ENCODE peak calls at places on chromosomes 4 and X, in nine cellular contexts. H is stomach, Q is K562, B is HepG2, D is sigmoid colon, Z is transverse colon, M is suprapubic skin, U is tibial nerve, O is ovary. S is an unnamed sample.

GRCh38 chrX:53116101-53116500 is 22.2 kb downstream of the KANTR start:
- DNase-seq in H (no peak), Q (no peak), B (no peak), D (no peak), Z (peak; percentile 14), M (no peak), U (no peak), O (no peak), S (no peak)

GRCh38 chr4:147550626-147551250 is 66.5 kb upstream of the TMEM184C start:
- DNase-seq in H (no peak), Q (no peak), B (no peak), D (no peak), Z (no peak), M (no peak), U (no peak), O (no peak), S (no peak)

GRCh38 chr4:78566834-78567501 is 15.4 kb downstream of the ANXA3 start:
- DNase-seq in H (no peak), Q (peak; percentile 26), B (no peak), D (no peak), Z (no peak), M (no peak), U (no peak), O (no peak), S (no peak)

GRCh38 chr4:57074753-57075152 is 35.4 kb downstream of the IGFBP7 start:
- DNase-seq in H (no peak), Q (no peak), B (no peak), D (no peak), Z (no peak), M (no peak), U (no peak), O (no peak), S (no peak)

GRCh38 chr4:33696586-33696985 is 2547.7 kb downstream of the ARAP2 start:
- DNase-seq in H (no peak), Q (no peak), B (no peak), D (no peak), Z (no peak), M (no peak), U (no peak), O (no peak), S (no peak)

GRCh38 chrX:53656845-53657244 is 29.7 kb downstream of the HUWE1 start:
- DNase-seq in H (no peak), Q (no peak), B (no peak), D (no peak), Z (no peak), M (no peak), U (no peak), O (no peak), S (no peak)

GRCh38 chr4:138938371-138938699 is 77.2 kb upstream of the NOCT start:
- DNase-seq in H (no peak), Q (peak; percentile 61), B (peak; percentile 27), D (no peak), Z (no peak), M (no peak), U (no peak), O (no peak), S (no peak)

GRCh38 chrX:101958139-101958538 is 26.3 kb upstream of the ZMAT1 start:
- DNase-seq in H (no peak), Q (no peak), B (no peak), D (no peak), Z (no peak), M (no peak), U (no peak), O (no peak), S (no peak)

GRCh38 chr4:103802766-103803165 is 83.0 kb upstream of the TACR3 start:
- DNase-seq in H (no peak), Q (no peak), B (no peak), D (no peak), Z (no peak), M (no peak), U (no peak), O (no peak), S (no peak)

GRCh38 chr4:113153529-113154101 is 104.2 kb downstream of the ANK2 start:
- DNase-seq in H (no peak), Q (no peak), B (peak; percentile 75), D (no peak), Z (no peak), M (no peak), U (no peak), O (no peak), S (no peak)

GRCh38 chrX:139642241-139642927 is 65.6 kb downstream of the MCF2 start:
- DNase-seq in H (no peak), Q (no peak), B (no peak), D (no peak), Z (no peak), M (no peak), U (no peak), O (no peak), S (no peak)

GRCh38 chr4:147709999-147710398 is 21.9 kb upstream of the ARHGAP10 start:
- DNase-seq in H (no peak), Q (no peak), B (no peak), D (no peak), Z (no peak), M (no peak), U (no peak), O (no peak), S (no peak)

GRCh38 chr4:122625156-122625555 is 4.3 kb upstream of the IL21 start:
- DNase-seq in H (no peak), Q (no peak), B (no peak), D (no peak), Z (no peak), M (no peak), U (no peak), O (no peak), S (no peak)

GRCh38 chr4:47349323-47349722 is 114.2 kb downstream of the COMMD8 start:
- DNase-seq in H (no peak), Q (no peak), B (no peak), D (no peak), Z (no peak), M (no peak), U (no peak), O (no peak), S (no peak)

GRCh38 chr4:140861359-140862181 is 105.4 kb upstream of the TBC1D9 start:
- DNase-seq in H (peak; percentile 66), Q (peak; percentile 70), B (peak; percentile 60), D (peak; percentile 86), Z (peak; percentile 60), M (no peak), U (peak; percentile 95), O (peak; percentile 50), S (peak; percentile 64)

GRCh38 chrX:13357925-13358324 is 38.1 kb upstream of the ATXN3L start:
- DNase-seq in H (no peak), Q (no peak), B (no peak), D (no peak), Z (no peak), M (no peak), U (no peak), O (no peak), S (no peak)

GRCh38 chrX:56231706-56232105 is 450 bp upstream of the KLF8 start:
- DNase-seq in H (no peak), Q (no peak), B (no peak), D (no peak), Z (no peak), M (no peak), U (no peak), O (no peak), S (no peak)

GRCh38 chrX:9829308-9830267 is 43.4 kb downstream of the SHROOM2 start:
- DNase-seq in H (no peak), Q (no peak), B (no peak), D (no peak), Z (no peak), M (no peak), U (no peak), O (no peak), S (no peak)

GRCh38 chr4:70892086-70892769 is 9.9 kb upstream of the MOB1B start:
- DNase-seq in H (no peak), Q (peak; percentile 42), B (no peak), D (peak; percentile 67), Z (peak; percentile 12), M (peak; percentile 62), U (peak; percentile 76), O (no peak), S (no peak)

DNA sequence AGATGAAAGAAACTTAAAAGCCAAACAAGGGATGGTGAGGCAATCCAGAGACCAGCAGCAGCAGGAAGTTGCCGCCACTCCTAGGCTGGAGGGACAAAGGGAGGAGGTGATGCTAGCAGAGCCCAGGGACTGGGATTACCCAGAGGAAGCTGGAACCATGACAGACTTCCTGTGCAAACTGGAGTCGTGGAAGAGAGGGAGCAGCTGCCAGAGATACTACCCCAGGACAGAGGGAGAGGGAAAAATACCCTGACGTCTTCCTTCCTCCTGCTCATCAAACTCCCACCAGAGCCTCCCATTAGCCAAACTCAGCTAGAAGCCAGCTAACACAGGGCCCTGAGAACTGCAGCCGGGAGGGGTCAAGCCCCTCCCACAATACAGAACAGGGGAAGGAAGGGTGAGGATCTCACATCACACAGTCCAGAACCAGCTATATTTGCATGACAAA is 101.2 kb upstream of the KLF3 start:
- DNase-seq in H (no peak), Q (no peak), B (peak; percentile 18), D (peak; percentile 74), Z (peak; percentile 33), M (peak; percentile 75), U (peak; percentile 7), O (no peak), S (no peak)
- H3K27ac ChIP-seq in H (no peak overlapping the region), Q (no peak overlapping the region), B (no peak overlapping the region), D (no peak overlapping the region), Z (no peak overlapping the region), M (no peak overlapping the region), U (no peak overlapping the region), O (no peak overlapping the region), S (peak overlapping the region; percentile 54)

GRCh38 chr4:11428701-11429571 is at the start of gene HS3ST1:
- DNase-seq in H (peak; percentile 90), Q (no peak), B (no peak), D (peak; percentile 87), Z (peak; percentile 91), M (peak; percentile 86), U (peak; percentile 71), O (peak; percentile 93), S (peak; percentile 73)
- TF ChIP-seq CTCF in H (peak; percentile 65), Q (no peak), B (peak; percentile 54), D (peak; percentile 68), Z (peak; percentile 70), M (peak; percentile 71), U (peak; percentile 59), O (peak; percentile 78), S (peak; percentile 72)

GRCh38 chr4:152780267-152780811 is 585 bp downstream of the ARFIP1 start:
- DNase-seq in H (no peak), Q (peak; percentile 49), B (peak; percentile 13), D (no peak), Z (no peak), M (no peak), U (no peak), O (no peak), S (no peak)
- TF ChIP-seq EP300 in H (no peak), Q (no peak), B (no peak), D (no peak), Z (no peak), M (no peak), U (no peak), O (no peak), S (no peak)

DNA sequence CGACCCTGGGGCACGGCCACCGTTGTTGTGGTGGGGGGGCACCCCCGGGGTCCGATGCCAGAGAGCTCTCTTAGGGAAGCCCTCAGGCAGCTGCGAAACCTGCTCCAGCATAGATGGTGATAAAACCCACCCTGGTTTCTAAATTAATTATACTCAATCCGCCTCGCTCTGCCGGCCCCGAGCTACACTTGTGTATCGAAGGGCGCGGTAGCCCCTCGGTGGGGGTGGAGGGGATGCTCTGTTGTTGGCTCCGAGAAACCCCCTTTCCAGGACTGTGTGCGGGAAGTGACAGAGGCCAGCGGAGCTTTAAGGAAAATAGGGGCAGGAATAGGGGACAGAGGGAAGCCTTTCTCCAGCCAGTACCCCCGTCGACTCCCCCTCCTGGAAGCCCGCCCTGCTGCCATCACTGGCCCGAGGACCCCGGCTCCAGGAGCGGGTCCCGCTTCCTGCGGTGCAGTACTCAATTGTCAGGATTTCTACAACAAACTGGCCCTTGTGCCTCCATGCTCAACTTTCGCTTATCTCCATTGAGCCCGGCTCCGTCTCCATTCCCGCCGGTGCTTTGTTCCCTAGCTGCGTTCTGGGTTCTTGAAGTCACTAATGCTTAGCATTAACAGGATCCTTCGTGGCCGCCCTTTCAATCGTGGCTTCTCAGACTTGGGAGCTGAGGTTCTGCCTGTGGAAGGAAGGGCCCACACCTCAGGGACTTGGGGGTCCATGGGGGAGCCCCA is 408.2 kb downstream of the BCOR start:
- DNase-seq in H (no peak), Q (no peak), B (no peak), D (no peak), Z (peak; percentile 11), M (no peak), U (no peak), O (no peak), S (no peak)
- H3K27ac ChIP-seq in H (peak overlapping the region; percentile 46), Q (no peak overlapping the region), B (no peak overlapping the region), D (peak overlapping the region; percentile 62), Z (peak overlapping the region; percentile 72), M (no peak overlapping the region), U (peak overlapping the region; percentile 67), O (no peak overlapping the region), S (no peak overlapping the region)

S was measured in upper lobe of left lung.